ENCODE peak calls at places on chromosomes 16 and 17, in nine cellular contexts. E is OCI-LY7, B is GM23338, C is HCT116, Z is GM23248, H is MM.1S, Y is hepatocyte, P is PC-3, J is SK-N-SH. I is an unnamed sample.
A peak's percentile ranks its signal among the peaks of the same experiment; 100 is the strongest.

GRCh38 chr17:8125196-8125946 is 1.5 kb upstream of the HES7 start:
- DNase-seq in E (peak; percentile 85), B (peak; percentile 74), C (peak; percentile 60), Z (peak; percentile 66), H (peak; percentile 65), Y (peak; percentile 88), P (peak; percentile 76), J (peak; percentile 88), I (peak; percentile 84)

GRCh38 chr17:71799657-71800056 is 321.2 kb upstream of the SOX9 start:
- DNase-seq in E (no peak), B (no peak), C (no peak), Z (no peak), H (no peak), Y (no peak), P (no peak), J (no peak), I (no peak)

GRCh38 chr17:13405807-13406206 is 195.9 kb downstream of the HS3ST3A1 start:
- DNase-seq in E (no peak), B (no peak), C (no peak), Z (no peak), H (no peak), Y (no peak), P (no peak), J (no peak), I (no peak)

GRCh38 chr17:42402121-42402516 is 13.9 kb upstream of the STAT3 start:
- DNase-seq in E (no peak), B (no peak), C (no peak), Z (no peak), H (no peak), Y (peak; percentile 57), P (no peak), J (no peak), I (no peak)

GRCh38 chr17:43543300-43543699 is 2.8 kb downstream of the ETV4 start:
- DNase-seq in E (no peak), B (peak; percentile 49), C (no peak), Z (no peak), H (no peak), Y (no peak), P (peak; percentile 30), J (no peak), I (peak; percentile 28)

GRCh38 chr16:84633622-84634021 is 14.7 kb upstream of the KLHL36 start:
- DNase-seq in E (no peak), B (no peak), C (no peak), Z (no peak), H (no peak), Y (no peak), P (no peak), J (no peak), I (no peak)

GRCh38 chr17:49694847-49695697 is 12.7 kb downstream of the SLC35B1 start:
- DNase-seq in E (peak; percentile 76), B (peak; percentile 75), C (no peak), Z (peak; percentile 50), H (peak; percentile 43), Y (peak; percentile 66), P (peak; percentile 66), J (peak; percentile 82), I (peak; percentile 72)

GRCh38 chr16:55490301-55490700 is 11.3 kb downstream of the MMP2 start:
- DNase-seq in E (no peak), B (no peak), C (no peak), Z (no peak), H (no peak), Y (no peak), P (no peak), J (no peak), I (no peak)

GRCh38 chr17:44187131-44187899 is 543 bp downstream of the TMUB2 start:
- DNase-seq in E (no peak), B (peak; percentile 74), C (no peak), Z (peak; percentile 72), H (peak; percentile 26), Y (no peak), P (no peak), J (peak; percentile 88), I (no peak)

GRCh38 chr16:2715519-2715918 is 4.5 kb downstream of the PRSS27 start:
- DNase-seq in E (peak; percentile 29), B (peak; percentile 63), C (no peak), Z (peak; percentile 67), H (peak; percentile 32), Y (peak; percentile 80), P (no peak), J (no peak), I (peak; percentile 78)

DNA sequence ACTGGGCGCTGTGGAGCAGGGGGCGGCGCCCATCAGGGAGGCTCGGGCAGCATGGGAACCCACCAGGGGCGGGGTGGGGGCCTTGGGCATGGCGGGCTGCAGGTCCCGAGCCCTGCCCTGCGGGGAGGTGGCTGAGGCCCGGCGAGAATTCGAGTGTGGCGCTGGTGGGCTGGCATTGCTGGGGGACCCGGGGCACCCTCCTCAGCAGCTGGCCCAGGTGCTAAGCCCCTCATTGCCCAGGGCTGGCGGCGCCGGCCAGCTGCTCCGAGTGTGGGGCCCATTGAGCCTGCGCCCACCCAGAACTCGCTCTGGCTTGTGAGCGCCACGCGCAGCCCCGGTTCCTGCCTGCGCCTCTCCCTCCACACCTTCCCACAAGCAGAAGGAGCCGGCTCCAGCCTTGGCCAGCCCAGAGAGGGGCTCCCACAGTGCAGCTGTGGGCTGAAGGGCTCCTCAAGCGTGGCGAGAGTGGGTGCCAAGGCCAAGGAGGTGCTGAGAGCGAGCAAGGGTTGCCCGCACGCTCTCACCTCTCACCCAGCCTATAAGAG is 5.9 kb downstream of the ALDH3A2 start:
- DNase-seq in E (no peak), B (no peak), C (no peak), Z (no peak), H (no peak), Y (no peak), P (no peak), J (no peak), I (no peak)
- H3K79me2 ChIP-seq in E (peaks cover 21% of the 10 kb centered on the region), B (peaks cover 62% of the 10 kb centered on the region), C (peaks cover 39% of the 10 kb centered on the region), Z (peaks cover 26% of the 10 kb centered on the region), H (peaks cover 33% of the 10 kb centered on the region), Y (peaks cover 71% of the 10 kb centered on the region), P (peaks cover 70% of the 10 kb centered on the region), J (peaks cover 29% of the 10 kb centered on the region), I (peaks cover 68% of the 10 kb centered on the region)

GRCh38 chr16:81744385-81744784 is 34.7 kb upstream of the PLCG2 start:
- DNase-seq in E (no peak), B (no peak), C (no peak), Z (no peak), H (no peak), Y (no peak), P (no peak), J (no peak), I (no peak)

GRCh38 chr16:81738831-81739496 is 40.1 kb upstream of the PLCG2 start:
- DNase-seq in E (peak; percentile 93), B (no peak), C (no peak), Z (no peak), H (no peak), Y (no peak), P (no peak), J (no peak), I (no peak)

GRCh38 chr16:81737885-81738536 is 41.1 kb upstream of the PLCG2 start:
- DNase-seq in E (peak; percentile 92), B (peak; percentile 95), C (peak; percentile 79), Z (peak; percentile 78), H (peak; percentile 64), Y (peak; percentile 91), P (peak; percentile 86), J (peak; percentile 84), I (peak; percentile 89)

GRCh38 chr16:81739503-81739902 is 39.6 kb upstream of the PLCG2 start:
- DNase-seq in E (peak; percentile 59), B (no peak), C (no peak), Z (no peak), H (no peak), Y (no peak), P (no peak), J (no peak), I (no peak)

DNA sequence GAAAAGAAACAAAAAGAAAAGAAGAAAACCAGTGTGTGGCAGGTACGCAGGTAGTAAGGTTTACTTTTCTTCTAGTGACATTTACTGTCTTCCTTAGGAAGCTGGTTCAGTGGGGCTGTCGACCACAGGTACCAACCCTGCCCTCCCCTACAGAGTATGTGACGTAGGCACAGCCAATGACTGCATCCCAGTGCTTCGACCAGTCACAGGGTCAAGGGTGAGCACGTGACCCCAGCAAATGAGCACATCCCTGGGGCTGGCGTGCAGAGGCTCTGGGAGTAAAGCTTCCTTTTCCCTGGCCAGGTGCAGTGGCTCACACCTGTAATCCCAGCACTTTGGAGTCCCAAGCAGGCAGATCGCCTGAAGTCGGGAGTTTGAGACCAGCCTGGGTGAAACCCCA is 38.9 kb upstream of the PLCG2 start:
- DNase-seq in E (peak; percentile 93), B (peak; percentile 64), C (no peak), Z (no peak), H (peak; percentile 33), Y (no peak), P (no peak), J (no peak), I (no peak)
- H2AFZ ChIP-seq in E (peak overlapping the region; percentile 29), B (no peak overlapping the region), C (no peak overlapping the region), Z (no peak overlapping the region), H (no peak overlapping the region), Y (no peak overlapping the region), P (no peak overlapping the region), J (no peak overlapping the region), I (no peak overlapping the region)

GRCh38 chr16:27452569-27453475 is 50.8 kb downstream of the IL21R start:
- DNase-seq in E (peak; percentile 18), B (no peak), C (no peak), Z (no peak), H (no peak), Y (no peak), P (no peak), J (no peak), I (no peak)

GRCh38 chr16:27449434-27450188 is 47.6 kb downstream of the IL21R start:
- DNase-seq in E (peak; percentile 23), B (no peak), C (no peak), Z (no peak), H (no peak), Y (no peak), P (no peak), J (no peak), I (no peak)

GRCh38 chr16:27453476-27453825 is 51.5 kb downstream of the IL21R start:
- DNase-seq in E (no peak), B (no peak), C (no peak), Z (no peak), H (no peak), Y (no peak), P (no peak), J (no peak), I (no peak)

GRCh38 chr16:27448531-27449433 is 46.8 kb downstream of the IL21R start:
- DNase-seq in E (no peak), B (no peak), C (no peak), Z (no peak), H (no peak), Y (no peak), P (no peak), J (peak; percentile 14), I (no peak)

GRCh38 chr16:27450836-27451341 is 48.9 kb downstream of the IL21R start:
- DNase-seq in E (peak; percentile 88), B (no peak), C (no peak), Z (peak; percentile 48), H (no peak), Y (no peak), P (no peak), J (no peak), I (no peak)
- TF ChIP-seq EZH2phosphoT487 in E (no peak), B (no peak), C (no peak), Z (no peak), H (no peak), Y (no peak), P (no peak), J (no peak), I (no peak)

DNA sequence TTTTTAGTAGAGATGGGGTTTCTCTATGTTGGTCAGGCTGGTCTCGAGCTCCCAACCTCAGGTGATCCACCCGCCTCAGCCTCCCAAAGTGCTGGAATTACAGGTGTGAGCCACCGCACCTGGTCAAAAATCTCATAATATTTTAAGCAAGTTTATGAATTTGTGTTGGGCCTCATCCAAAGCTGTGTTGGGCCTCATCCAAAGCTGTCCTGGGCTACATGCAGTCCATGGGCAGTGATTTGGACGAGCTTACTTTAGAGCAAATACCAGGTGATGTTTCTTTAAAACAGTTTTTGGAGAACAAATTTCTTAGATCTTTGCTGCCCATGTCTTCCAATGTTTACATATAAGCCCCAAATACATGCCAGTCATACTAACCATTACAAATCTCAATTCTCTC is 84.4 kb upstream of the C17orf78 start:
- DNase-seq in E (no peak), B (no peak), C (no peak), Z (no peak), H (no peak), Y (no peak), P (no peak), J (no peak), I (no peak)
- H3K79me2 ChIP-seq in E (peaks cover 4% of the 10 kb centered on the region), B (peaks cover 94% of the 10 kb centered on the region), C (peaks cover 77% of the 10 kb centered on the region), Z (peaks cover 5% of the 10 kb centered on the region), H (no peaks in the 10 kb centered on the region), Y (peaks cover 43% of the 10 kb centered on the region), P (no peaks in the 10 kb centered on the region), J (no peaks in the 10 kb centered on the region), I (peaks cover 90% of the 10 kb centered on the region)

I was measured in neural progenitor cell.